ENCODE peak calls at places on chromosome 9, in six cellular contexts. S is brain microvascular endothelial cell, Z is left ventricle myocardium inferior, Y is fibroblast of lung, I is cardiac muscle cell, M is heart left ventricle. A is an unnamed sample. For H3K36me3, the result is how much of the 10 kb centered on the place peaks cover.

GRCh38 chr9:31290731-31291130 is 1093.7 kb upstream of the ACO1 start:
- DNase-seq in S (no peak), Z (no peak), Y (no peak), I (no peak), M (no peak), A (no peak)

GRCh38 chr9:82168585-82168984 is 180.0 kb downstream of the SPATA31D1 start:
- DNase-seq in S (no peak), Z (no peak), Y (peak), I (no peak), M (no peak), A (peak)

GRCh38 chr9:110546411-110546871 is 33.1 kb downstream of the SVEP1 start:
- DNase-seq in S (no peak), Z (no peak), Y (no peak), I (no peak), M (peak), A (no peak)

GRCh38 chr9:118891213-118891612 is 478.0 kb downstream of the BRINP1 start:
- DNase-seq in S (no peak), Z (no peak), Y (no peak), I (no peak), M (no peak), A (no peak)

GRCh38 chr9:81855538-81855937 is 72.7 kb upstream of the SPATA31D4 start:
- DNase-seq in S (peak), Z (no peak), Y (peak), I (no peak), M (no peak), A (no peak)

GRCh38 chr9:91580136-91580535 is 156.5 kb upstream of the NFIL3 start:
- DNase-seq in S (peak), Z (no peak), Y (peak), I (peak), M (no peak), A (no peak)

GRCh38 chr9:131407717-131408195 is 13.9 kb downstream of the PRRC2B start:
- DNase-seq in S (no peak), Z (peak), Y (peak), I (peak), M (peak), A (no peak)

GRCh38 chr9:13787234-13787833 is 507.8 kb upstream of the MPDZ start:
- DNase-seq in S (peak), Z (no peak), Y (peak), I (peak), M (no peak), A (no peak)

GRCh38 chr9:132996526-132996925 is 18.0 kb downstream of the GFI1B start:
- DNase-seq in S (no peak), Z (no peak), Y (no peak), I (no peak), M (no peak), A (no peak)

GRCh38 chr9:37425298-37425752 is 2.8 kb downstream of the GRHPR start:
- DNase-seq in S (peak), Z (no peak), Y (peak), I (no peak), M (no peak), A (no peak)

GRCh38 chr9:135028956-135029355 is 58.5 kb upstream of the OLFM1 start:
- DNase-seq in S (no peak), Z (no peak), Y (no peak), I (no peak), M (no peak), A (no peak)

GRCh38 chr9:82466616-82467251 is 478.2 kb downstream of the SPATA31D1 start:
- DNase-seq in S (no peak), Z (no peak), Y (no peak), I (peak), M (peak), A (no peak)

GRCh38 chr9:91266457-91266856 is 95.3 kb downstream of the AUH start:
- DNase-seq in S (no peak), Z (no peak), Y (no peak), I (no peak), M (no peak), A (no peak)

GRCh38 chr9:13863112-13863511 is 450.8 kb downstream of the NFIB start:
- DNase-seq in S (no peak), Z (peak), Y (peak), I (peak), M (peak), A (no peak)

GRCh38 chr9:120892748-120893584 is 16.0 kb upstream of the PHF19 start:
- DNase-seq in S (peak), Z (no peak), Y (peak), I (no peak), M (no peak), A (peak)

GRCh38 chr9:114048533-114049452 is 29.3 kb downstream of the AMBP start:
- DNase-seq in S (no peak), Z (no peak), Y (no peak), I (no peak), M (no peak), A (no peak)

GRCh38 chr9:34127035-34127948 is 794 bp upstream of the DCAF12 start:
- DNase-seq in S (no peak), Z (no peak), Y (no peak), I (no peak), M (no peak), A (no peak)

GRCh38 chr9:27183701-27184100 is 74.7 kb downstream of the TEK start:
- DNase-seq in S (no peak), Z (no peak), Y (peak), I (no peak), M (no peak), A (no peak)

GRCh38 chr9:86868611-86869010 is 78.7 kb downstream of the GAS1 start:
- DNase-seq in S (no peak), Z (no peak), Y (no peak), I (no peak), M (no peak), A (no peak)

GRCh38 chr9:137301086-137301947 is 754 bp downstream of the NRARP start:
- DNase-seq in S (no peak), Z (peak), Y (peak), I (peak), M (peak), A (no peak)

GRCh38 chr9:97900738-97901565 is 21.3 kb downstream of the TRMO start:
- DNase-seq in S (peak), Z (no peak), Y (peak), I (peak), M (no peak), A (no peak)

GRCh38 chr9:133769511-133770075 is 31.4 kb upstream of the SARDH start:
- DNase-seq in S (no peak), Z (no peak), Y (no peak), I (no peak), M (peak), A (no peak)

GRCh38 chr9:99859395-99859980 is 37.8 kb downstream of the NR4A3 start:
- DNase-seq in S (no peak), Z (no peak), Y (peak), I (no peak), M (no peak), A (no peak)

GRCh38 chr9:4489562-4489918 is 728 bp upstream of the SLC1A1 start:
- DNase-seq in S (no peak), Z (no peak), Y (peak), I (peak), M (no peak), A (no peak)

GRCh38 chr9:70080481-70081119 is 37.0 kb downstream of the MAMDC2 start:
- DNase-seq in S (peak), Z (no peak), Y (peak), I (no peak), M (peak), A (no peak)

GRCh38 chr9:123033864-123034598 is 564 bp downstream of the GPR21 start:
- DNase-seq in S (peak), Z (no peak), Y (peak), I (no peak), M (no peak), A (no peak)

GRCh38 chr9:12775373-12775962 is 648 bp downstream of the LURAP1L start:
- DNase-seq in S (peak), Z (peak), Y (peak), I (peak), M (no peak), A (no peak)

GRCh38 chr9:12778389-12778788 is 3.6 kb downstream of the LURAP1L start:
- DNase-seq in S (no peak), Z (no peak), Y (no peak), I (no peak), M (no peak), A (no peak)

GRCh38 chr9:12776775-12777055 is 1.9 kb downstream of the LURAP1L start:
- DNase-seq in S (peak), Z (no peak), Y (peak), I (no peak), M (no peak), A (no peak)

GRCh38 chr9:12775963-12776774 is 1.3 kb downstream of the LURAP1L start:
- DNase-seq in S (peak), Z (peak), Y (peak), I (peak), M (peak), A (peak)

DNA sequence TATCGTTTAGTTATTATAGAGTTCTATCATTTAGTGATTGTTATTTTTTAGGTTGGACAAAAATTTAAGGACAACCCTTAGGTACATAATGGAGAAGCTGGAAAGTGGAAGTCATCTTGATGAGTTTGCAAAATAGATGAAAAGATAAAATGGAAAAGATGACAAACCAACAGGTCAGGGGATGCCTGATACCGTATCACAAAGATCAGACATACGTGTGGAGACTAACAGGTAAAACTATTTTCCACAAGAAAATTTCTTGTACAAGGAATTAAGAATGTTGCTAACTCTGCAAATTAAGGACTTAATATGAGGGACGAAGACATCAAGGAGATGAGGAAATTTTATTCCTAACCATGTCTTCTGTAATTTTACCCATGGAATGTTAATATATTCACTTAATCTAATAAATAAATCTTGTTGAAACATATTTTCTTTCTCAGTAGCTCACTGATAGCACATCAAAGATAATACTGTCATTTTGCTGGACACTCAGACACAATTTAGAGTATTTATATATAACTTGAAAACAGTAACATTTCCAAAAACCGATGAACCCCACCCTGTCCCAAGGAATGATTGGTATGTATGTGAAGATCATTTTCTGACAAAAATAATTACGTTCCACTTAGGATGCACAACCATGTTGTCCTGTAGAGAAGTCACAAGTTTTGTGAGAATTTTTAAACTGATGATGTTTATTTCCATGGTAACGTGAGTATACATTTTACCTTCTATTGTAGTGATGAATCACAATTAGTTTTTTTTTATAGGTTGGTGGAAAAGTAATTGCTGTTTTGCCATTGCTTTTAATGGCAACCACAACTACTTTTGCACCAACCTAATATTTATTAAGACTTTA is 2.6 kb downstream of the LURAP1L start:
- DNase-seq in S (no peak), Z (no peak), Y (no peak), I (no peak), M (no peak), A (no peak)
- H3K4me3 ChIP-seq in S (peak), Z (peak), Y (peak), I (no peak), M (peak), A (peak)

GRCh38 chr9:116497081-116497480 is 190.0 kb upstream of the TRIM32 start:
- DNase-seq in S (no peak), Z (no peak), Y (no peak), I (no peak), M (no peak), A (no peak)
- TF ChIP-seq CTCF in S (peak), Z (no peak), Y (peak), I (peak), M (peak), A (no peak)

DNA sequence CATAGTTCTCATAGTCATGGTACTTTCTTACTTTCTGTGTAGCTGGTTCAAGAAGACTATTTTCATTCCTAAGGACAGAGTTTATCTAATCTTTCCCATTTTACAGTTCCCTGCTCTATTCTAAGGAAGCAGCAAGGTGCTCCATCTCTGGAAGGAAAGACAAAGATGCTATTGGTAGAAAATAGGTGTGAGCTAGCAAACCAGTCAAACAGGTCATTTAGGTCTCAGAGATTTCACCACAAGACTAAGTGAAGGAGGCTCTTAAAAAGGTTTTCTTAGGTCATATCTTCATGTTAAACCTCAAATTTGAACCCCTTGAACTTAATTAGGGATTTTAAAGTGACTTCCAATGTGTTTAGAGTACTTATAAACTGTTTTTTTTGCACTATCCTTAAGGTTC is 62.6 kb downstream of the ADAMTSL1 start:
- DNase-seq in S (no peak), Z (no peak), Y (no peak), I (no peak), M (no peak), A (no peak)
- H3K36me3 ChIP-seq in S (under half), Z (under half), Y (under half), I (under half), M (under half), A (under half)

DNA sequence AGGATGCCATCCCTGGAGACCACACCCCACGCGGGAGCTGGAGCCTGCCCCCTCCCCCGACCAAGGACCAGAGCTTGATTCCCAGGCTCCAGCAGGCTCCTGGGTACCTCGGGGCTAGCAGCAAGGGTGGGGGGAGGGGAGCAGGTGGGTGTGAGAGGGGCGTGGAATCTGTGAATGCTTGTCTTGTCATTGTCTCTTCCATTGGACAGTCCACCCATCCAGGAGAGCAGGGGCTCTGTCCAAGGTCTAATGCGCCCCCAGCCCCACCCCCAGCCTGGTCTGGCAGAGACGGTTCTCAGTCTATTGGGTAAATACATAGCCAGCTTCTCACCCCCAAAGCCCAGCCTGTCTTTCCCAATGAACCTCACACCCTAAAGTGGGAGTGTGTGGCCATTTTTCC is 22.8 kb downstream of the URM1 start:
- DNase-seq in S (no peak), Z (no peak), Y (no peak), I (no peak), M (no peak), A (no peak)
- H3K4me3 ChIP-seq in S (no peak), Z (no peak), Y (no peak), I (no peak), M (no peak), A (no peak)

DNA sequence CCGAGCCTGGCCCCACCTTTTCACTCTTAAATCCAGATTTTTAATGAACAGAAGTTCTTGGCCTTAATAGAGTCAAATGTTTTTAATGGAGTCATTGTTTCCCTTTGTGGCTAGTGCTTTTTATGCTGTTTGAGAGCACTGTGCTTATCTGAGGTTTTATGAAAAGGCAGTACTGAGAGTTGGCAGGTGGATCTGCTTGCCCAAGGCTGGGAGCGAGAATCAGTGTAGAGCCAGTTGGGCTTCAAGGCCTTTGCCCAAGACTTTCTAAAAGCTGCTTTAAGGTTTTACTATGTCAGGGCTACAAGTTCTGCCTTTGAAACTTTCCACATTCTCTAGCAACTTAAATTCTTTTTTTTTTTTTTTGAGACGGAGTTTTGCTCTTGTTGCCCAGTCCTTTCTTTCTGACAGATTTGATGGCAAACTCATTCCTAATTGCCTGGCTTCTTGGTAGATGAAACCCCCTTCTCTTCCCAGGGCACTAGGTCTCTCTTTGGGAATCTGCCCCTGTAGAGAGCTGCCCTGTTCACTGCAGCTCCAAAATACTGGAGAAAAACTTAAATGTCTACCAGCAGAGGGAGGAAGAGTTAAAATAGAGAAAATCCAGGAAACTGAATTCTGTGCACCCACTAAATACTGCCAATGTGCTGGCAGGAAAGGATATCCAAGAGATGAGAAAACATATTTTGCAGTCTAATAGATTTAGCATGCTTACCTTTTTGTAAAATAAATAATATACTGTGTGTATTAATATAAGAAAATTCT is 36.9 kb upstream of the CDK20 start:
- DNase-seq in S (no peak), Z (no peak), Y (peak), I (peak), M (no peak), A (no peak)
- TF ChIP-seq CTCF in S (peak), Z (no peak), Y (peak), I (peak), M (peak), A (peak)

DNA sequence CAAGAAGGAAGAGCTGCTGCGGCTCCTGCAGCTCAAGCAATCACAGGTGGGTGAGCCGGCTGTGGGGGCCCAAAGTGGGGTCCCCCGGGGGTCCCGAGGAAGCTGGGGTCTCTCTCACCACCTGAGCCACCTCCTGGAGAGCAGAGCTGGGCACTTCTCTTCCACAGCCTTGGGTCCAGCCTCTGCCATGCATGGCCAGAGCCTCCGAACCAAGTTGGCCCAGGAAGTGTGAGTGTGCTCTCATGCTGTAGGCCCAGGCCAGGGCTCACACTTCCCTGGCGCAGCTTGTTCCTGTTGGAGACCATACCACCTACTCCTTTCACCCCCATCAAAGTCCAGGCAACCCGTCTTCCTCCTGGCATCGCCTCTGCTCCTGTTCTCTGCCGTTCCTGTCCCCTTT is 19.7 kb downstream of the HMCN2 start:
- DNase-seq in S (no peak), Z (no peak), Y (no peak), I (no peak), M (no peak), A (no peak)
- H3K36me3 ChIP-seq in S (under half), Z (under half), Y (under half), I (under half), M (under half), A (under half)

GRCh38 chr9:9892217-9892616 is 720.6 kb downstream of the PTPRD start:
- DNase-seq in S (no peak), Z (no peak), Y (no peak), I (no peak), M (no peak), A (no peak)
- H3K4me3 ChIP-seq in S (no peak), Z (no peak), Y (no peak), I (no peak), M (no peak), A (no peak)

GRCh38 chr9:908806-909205 is 67.3 kb downstream of the DMRT1 start:
- DNase-seq in S (no peak), Z (no peak), Y (no peak), I (no peak), M (no peak), A (no peak)

GRCh38 chr9:912776-913175 is 63.7 kb upstream of the DMRT3 start:
- DNase-seq in S (no peak), Z (no peak), Y (no peak), I (no peak), M (no peak), A (no peak)

GRCh38 chr9:911003-911402 is 65.5 kb upstream of the DMRT3 start:
- DNase-seq in S (no peak), Z (no peak), Y (no peak), I (peak), M (no peak), A (no peak)
- TF ChIP-seq CTCF in S (no peak), Z (no peak), Y (no peak), I (no peak), M (no peak), A (no peak)

A was measured in kidney epithelial cell.